ENCODE peak calls at places on chromosome 1, in seven cellular contexts. T is Daoy, C is iPS-NIHi11, D is natural killer cell, G is body of pancreas, H is NCI-H146, Y is mesothelial cell of epicardium. I is an unnamed sample.
A peak's percentile ranks its signal among the peaks of the same experiment; 100 is the strongest.

GRCh38 chr1:200631375-200631774 is 10.8 kb upstream of the KIF14 start:
- DNase-seq in T (no peak), C (no peak), D (no peak), G (no peak), H (no peak), Y (no peak), I (no peak)

GRCh38 chr1:65108025-65108692 is 39.8 kb upstream of the AK4 start:
- DNase-seq in T (no peak), C (no peak), D (no peak), G (peak; percentile 58), H (peak; percentile 85), Y (no peak), I (no peak)

GRCh38 chr1:201309420-201309819 is 26.1 kb downstream of the PKP1 start:
- DNase-seq in T (peak; percentile 85), C (peak; percentile 89), D (no peak), G (peak; percentile 65), H (peak; percentile 90), Y (peak; percentile 78), I (peak; percentile 88)

GRCh38 chr1:152227310-152227928 is 3.4 kb upstream of the HRNR start:
- DNase-seq in T (peak; percentile 12), C (no peak), D (no peak), G (no peak), H (no peak), Y (no peak), I (no peak)

GRCh38 chr1:181159451-181160151 is 71.1 kb downstream of the IER5 start:
- DNase-seq in T (peak; percentile 72), C (no peak), D (no peak), G (no peak), H (no peak), Y (no peak), I (no peak)

GRCh38 chr1:180988221-180988826 is 34.3 kb downstream of the STX6 start:
- DNase-seq in T (no peak), C (no peak), D (no peak), G (no peak), H (peak; percentile 84), Y (no peak), I (peak; percentile 40)

GRCh38 chr1:2504224-2504948 is 22.0 kb downstream of the PANK4 start:
- DNase-seq in T (no peak), C (no peak), D (no peak), G (no peak), H (no peak), Y (no peak), I (no peak)

GRCh38 chr1:111843177-111843576 is 87.5 kb downstream of the DDX20 start:
- DNase-seq in T (no peak), C (no peak), D (no peak), G (no peak), H (no peak), Y (no peak), I (no peak)

GRCh38 chr1:74513396-74513795 is 985 bp upstream of the LRRC53 start:
- DNase-seq in T (no peak), C (no peak), D (no peak), G (no peak), H (no peak), Y (no peak), I (no peak)

GRCh38 chr1:61056674-61057439 is 25.5 kb upstream of the NFIA start:
- DNase-seq in T (peak; percentile 57), C (no peak), D (peak; percentile 20), G (peak; percentile 91), H (no peak), Y (peak; percentile 71), I (peak; percentile 57)

GRCh38 chr1:64969305-64970066 is 3.1 kb upstream of the JAK1 start:
- DNase-seq in T (no peak), C (no peak), D (no peak), G (no peak), H (no peak), Y (no peak), I (no peak)

GRCh38 chr1:93844262-93845045 is 34.6 kb downstream of the DNTTIP2 start:
- DNase-seq in T (peak; percentile 84), C (peak; percentile 73), D (no peak), G (peak; percentile 62), H (peak; percentile 60), Y (no peak), I (peak; percentile 34)

GRCh38 chr1:214603819-214604252 is 841 bp downstream of the CENPF start:
- DNase-seq in T (peak; percentile 25), C (peak; percentile 25), D (no peak), G (no peak), H (peak; percentile 7), Y (no peak), I (no peak)

GRCh38 chr1:114685851-114686250 is 9.5 kb downstream of the AMPD1 start:
- DNase-seq in T (no peak), C (no peak), D (no peak), G (no peak), H (no peak), Y (no peak), I (no peak)

GRCh38 chr1:111747282-111747734 is 8.1 kb upstream of the INKA2 start:
- DNase-seq in T (peak; percentile 85), C (peak; percentile 57), D (no peak), G (peak; percentile 73), H (peak; percentile 75), Y (no peak), I (peak; percentile 52)

GRCh38 chr1:38235705-38236104 is 189.1 kb upstream of the POU3F1 start:
- DNase-seq in T (peak; percentile 84), C (no peak), D (no peak), G (no peak), H (no peak), Y (no peak), I (no peak)

GRCh38 chr1:203166192-203166940 is 9.3 kb downstream of the MYBPH start:
- DNase-seq in T (no peak), C (peak; percentile 70), D (no peak), G (peak; percentile 73), H (peak; percentile 28), Y (no peak), I (peak; percentile 42)

GRCh38 chr1:98702976-98703375 is 41.5 kb downstream of the SNX7 start:
- DNase-seq in T (no peak), C (no peak), D (no peak), G (no peak), H (no peak), Y (no peak), I (no peak)

GRCh38 chr1:204677864-204678263 is 7.7 kb downstream of the LRRN2 start:
- DNase-seq in T (no peak), C (no peak), D (no peak), G (no peak), H (no peak), Y (no peak), I (no peak)

GRCh38 chr1:23643668-23644554 is 47.7 kb upstream of the RPL11 start:
- DNase-seq in T (no peak), C (no peak), D (no peak), G (no peak), H (no peak), Y (no peak), I (peak; percentile 75)

GRCh38 chr1:154849645-154850131 is 20.4 kb downstream of the KCNN3 start:
- DNase-seq in T (peak; percentile 69), C (no peak), D (no peak), G (no peak), H (no peak), Y (no peak), I (no peak)

GRCh38 chr1:66251521-66251920 is 282.4 kb upstream of the SGIP1 start:
- DNase-seq in T (peak; percentile 20), C (no peak), D (no peak), G (no peak), H (no peak), Y (no peak), I (no peak)

GRCh38 chr1:161531986-161532875 is 7.9 kb downstream of the HSPA6 start:
- DNase-seq in T (no peak), C (no peak), D (no peak), G (no peak), H (no peak), Y (no peak), I (no peak)

GRCh38 chr1:24112381-24113169 is 640 bp upstream of the MYOM3 start:
- DNase-seq in T (peak; percentile 84), C (peak; percentile 68), D (peak; percentile 42), G (peak; percentile 83), H (peak; percentile 78), Y (peak; percentile 56), I (peak; percentile 80)